ENCODE peak calls at places on chromosomes 5 and 9, in six cellular contexts. Q is pancreas, P is body of pancreas, Y is dorsolateral prefrontal cortex, J is GM23248, Z is upper lobe of right lung. V is an unnamed sample.

GRCh38 chr9:21831841-21832509 is 29.5 kb downstream of the MTAP start:
- DNase-seq in Q (no peak), P (no peak), Y (no peak), J (peak; percentile 95), Z (no peak), V (no peak)

GRCh38 chr5:961711-962240 is 46.8 kb upstream of the NKD2 start:
- DNase-seq in Q (no peak), P (no peak), Y (no peak), J (no peak), Z (no peak), V (no peak)

GRCh38 chr9:121494192-121494591 is 5.5 kb downstream of the GGTA1 start:
- DNase-seq in Q (no peak), P (no peak), Y (no peak), J (no peak), Z (no peak), V (no peak)

GRCh38 chr9:83238871-83239624 is 176.1 kb upstream of the RASEF start:
- DNase-seq in Q (no peak), P (no peak), Y (no peak), J (no peak), Z (no peak), V (no peak)

GRCh38 chr9:134130503-134131375 is 5.1 kb upstream of the WDR5 start:
- DNase-seq in Q (peak; percentile 87), P (peak; percentile 89), Y (no peak), J (peak; percentile 35), Z (peak; percentile 95), V (no peak)

GRCh38 chr5:45454114-45454513 is 242.1 kb downstream of the HCN1 start:
- DNase-seq in Q (peak; percentile 13), P (no peak), Y (no peak), J (peak; percentile 14), Z (no peak), V (no peak)

GRCh38 chr9:6739218-6739617 is 18.6 kb upstream of the KDM4C start:
- DNase-seq in Q (no peak), P (no peak), Y (no peak), J (peak; percentile 51), Z (peak; percentile 5), V (no peak)

GRCh38 chr9:109499061-109499630 is 1.0 kb upstream of the PTPN3 start:
- DNase-seq in Q (no peak), P (no peak), Y (no peak), J (no peak), Z (no peak), V (no peak)

GRCh38 chr5:31924005-31924404 is 250.1 kb downstream of the GOLPH3 start:
- DNase-seq in Q (no peak), P (no peak), Y (no peak), J (no peak), Z (no peak), V (no peak)

GRCh38 chr5:125199968-125200841 is 453.8 kb upstream of the ZNF608 start:
- DNase-seq in Q (no peak), P (no peak), Y (peak; percentile 59), J (peak; percentile 20), Z (no peak), V (no peak)
- H3K4me3 ChIP-seq in Q (peak overlapping the region; percentile 5), P (no peak overlapping the region), Y (peak overlapping the region; percentile 25), J (peak overlapping the region; percentile 53), Z (peak overlapping the region; percentile 36), V (no peak overlapping the region)

DNA sequence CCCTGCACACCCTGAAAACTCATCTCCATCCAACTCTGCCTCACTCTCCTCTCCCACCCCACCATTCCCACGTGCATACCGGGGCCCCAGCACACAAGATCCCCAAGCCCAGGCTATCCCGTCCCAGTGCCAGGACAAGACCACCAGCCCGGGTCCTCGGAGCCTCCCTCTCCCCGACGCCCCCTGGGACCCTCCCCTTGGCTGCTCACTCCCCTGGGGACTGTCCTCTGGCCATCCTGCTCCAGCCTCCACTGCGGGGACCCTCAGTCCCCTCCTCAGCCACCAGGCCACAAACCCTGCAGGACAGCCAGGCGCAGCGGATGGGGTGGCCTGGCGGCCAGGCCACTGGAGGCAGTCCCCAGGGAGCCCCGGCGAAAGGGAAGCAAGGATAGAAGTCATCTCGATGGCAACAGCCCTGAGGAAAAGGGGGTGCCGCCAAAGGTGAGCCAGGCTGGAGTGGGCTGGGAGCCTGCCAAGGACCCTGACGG is 62.8 kb downstream of the C9orf50 start:
- DNase-seq in Q (no peak), P (no peak), Y (no peak), J (no peak), Z (no peak), V (no peak)
- H3K4me3 ChIP-seq in Q (no peak overlapping the region), P (no peak overlapping the region), Y (no peak overlapping the region), J (no peak overlapping the region), Z (no peak overlapping the region), V (no peak overlapping the region)

DNA sequence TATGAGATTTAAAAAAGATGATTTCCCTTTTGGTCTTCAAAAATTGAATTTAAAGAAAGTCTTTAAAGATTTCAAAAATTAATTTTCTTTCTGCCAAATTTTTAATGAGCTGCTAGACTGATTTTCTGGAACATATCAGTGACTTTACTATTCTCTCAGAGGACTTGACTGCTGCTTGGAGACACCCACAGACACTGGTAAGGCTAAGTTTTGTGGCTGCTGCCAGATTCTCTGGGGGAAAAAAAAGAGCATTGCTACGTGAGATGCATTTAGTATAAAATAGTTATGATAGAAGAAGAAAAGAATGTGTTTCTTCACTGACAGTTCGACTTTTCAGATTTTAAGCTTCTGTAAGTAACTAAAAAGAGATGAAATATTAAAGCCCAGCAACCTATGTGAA is 193.3 kb upstream of the GRIN3A start:
- DNase-seq in Q (no peak), P (no peak), Y (no peak), J (no peak), Z (no peak), V (no peak)
- H3K4me3 ChIP-seq in Q (no peak overlapping the region), P (no peak overlapping the region), Y (no peak overlapping the region), J (no peak overlapping the region), Z (no peak overlapping the region), V (no peak overlapping the region)

GRCh38 chr9:137406085-137406773 is 16.7 kb downstream of the EXD3 start:
- DNase-seq in Q (no peak), P (no peak), Y (no peak), J (no peak), Z (no peak), V (no peak)
- H3K4me3 ChIP-seq in Q (peak overlapping the region; percentile 30), P (no peak overlapping the region), Y (peak overlapping the region; percentile 41), J (peak overlapping the region; percentile 62), Z (peak overlapping the region; percentile 40), V (no peak overlapping the region)

DNA sequence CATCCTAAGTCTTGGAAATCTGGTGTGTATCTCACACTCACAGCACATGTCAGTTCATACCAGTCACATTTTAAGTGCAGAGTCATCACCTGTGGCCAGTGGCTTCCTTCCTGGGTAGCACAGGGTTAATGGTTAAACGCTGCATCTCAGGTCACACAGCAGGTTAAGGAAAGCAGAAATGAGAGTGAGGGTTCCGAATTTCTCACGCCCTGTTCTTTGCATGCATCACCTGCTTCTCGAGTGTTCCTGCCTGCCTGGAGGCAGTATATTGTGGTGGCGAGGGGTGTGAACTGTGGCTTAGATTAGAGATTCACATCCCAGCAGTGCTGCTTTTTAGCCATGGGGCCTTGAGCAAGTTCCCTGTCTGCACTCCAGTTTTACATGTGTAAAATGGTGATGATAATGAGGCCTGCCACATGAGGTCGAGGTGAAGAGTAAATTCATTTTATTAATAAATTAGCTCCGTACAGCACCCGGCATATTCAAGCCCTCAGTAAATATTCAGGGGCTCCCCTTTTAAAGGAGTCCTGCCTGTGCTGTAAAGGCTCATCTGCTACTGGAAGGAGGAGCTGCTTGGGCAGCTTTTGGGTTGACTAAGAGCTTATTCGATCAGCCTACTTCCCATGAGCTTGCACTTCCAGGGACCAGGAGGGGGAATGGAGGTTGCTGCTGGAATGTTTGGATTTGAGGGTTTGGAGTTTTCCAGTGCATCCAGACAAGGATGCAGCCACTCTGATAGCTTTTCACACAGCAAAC is 61.1 kb upstream of the SAP30L start:
- DNase-seq in Q (no peak), P (no peak), Y (no peak), J (no peak), Z (no peak), V (no peak)
- H3K4me3 ChIP-seq in Q (no peak overlapping the region), P (no peak overlapping the region), Y (no peak overlapping the region), J (no peak overlapping the region), Z (no peak overlapping the region), V (no peak overlapping the region)

V was measured in naive thymus-derived CD4-positive, alpha-beta T cell.